ENCODE peak calls at places on chromosomes 2 and 18, in seven cellular contexts. U is ovary, N is IMR-90, A is esophagus squamous epithelium, S is adrenal gland, M is body of pancreas, L is endothelial cell of umbilical vein. E is an unnamed sample. For H3K36me3, the result is how much of the 10 kb centered on the place peaks cover.

GRCh38 chr18:3171631-3172030 is 48.1 kb downstream of the MYOM1 start:
- DNase-seq in A (no peak), N (no peak), U (no peak), M (no peak), S (no peak), L (no peak), E (no peak)

GRCh38 chr2:224982910-224983688 is 59.2 kb downstream of the DOCK10 start:
- DNase-seq in L (no peak), M (no peak), U (no peak), A (no peak), S (no peak), N (peak), E (no peak)

GRCh38 chr2:226333388-226333787 is 466.2 kb downstream of the IRS1 start:
- DNase-seq in S (no peak), N (no peak), L (peak), A (no peak), M (no peak), U (no peak), E (no peak)

GRCh38 chr2:113872201-113872600 is 17.7 kb upstream of the ACTR3 start:
- DNase-seq in U (no peak), M (no peak), S (no peak), N (peak), L (no peak), A (no peak), E (no peak)

GRCh38 chr2:206392118-206392517 is 51.2 kb upstream of the ADAM23 start:
- DNase-seq in L (peak), U (no peak), S (peak), A (no peak), N (peak), M (no peak), E (no peak)

GRCh38 chr2:11998626-11999378 is 252.4 kb downstream of the LPIN1 start:
- DNase-seq in U (no peak), N (peak), M (no peak), L (no peak), S (no peak), A (no peak), E (no peak)

GRCh38 chr2:234298916-234299315 is 198.0 kb downstream of the ARL4C start:
- DNase-seq in N (no peak), S (no peak), L (no peak), A (no peak), U (no peak), M (no peak), E (no peak)

GRCh38 chr2:27431395-27431794 is 3.0 kb downstream of the NRBP1 start:
- DNase-seq in M (peak), U (no peak), L (peak), N (peak), A (no peak), S (no peak), E (no peak)

GRCh38 chr2:11812466-11813100 is 66.2 kb downstream of the LPIN1 start:
- DNase-seq in N (no peak), S (no peak), M (no peak), A (no peak), U (no peak), L (no peak), E (no peak)

GRCh38 chr18:35182151-35182550 is 58.7 kb upstream of the ZNF397 start:
- DNase-seq in L (no peak), N (no peak), M (no peak), U (no peak), A (no peak), S (no peak), E (no peak)

GRCh38 chr2:19797871-19798270 is 103.9 kb downstream of the TTC32 start:
- DNase-seq in U (no peak), A (no peak), N (peak), L (no peak), S (no peak), M (no peak), E (no peak)

GRCh38 chr18:33960393-33960792 is 264.3 kb downstream of the NOL4 start:
- DNase-seq in N (no peak), A (no peak), S (no peak), L (no peak), M (no peak), U (no peak), E (no peak)
- TF ChIP-seq POLR2A in N (no peak), A (no peak), S (no peak), L (no peak), M (no peak), U (no peak), E (no peak)

DNA sequence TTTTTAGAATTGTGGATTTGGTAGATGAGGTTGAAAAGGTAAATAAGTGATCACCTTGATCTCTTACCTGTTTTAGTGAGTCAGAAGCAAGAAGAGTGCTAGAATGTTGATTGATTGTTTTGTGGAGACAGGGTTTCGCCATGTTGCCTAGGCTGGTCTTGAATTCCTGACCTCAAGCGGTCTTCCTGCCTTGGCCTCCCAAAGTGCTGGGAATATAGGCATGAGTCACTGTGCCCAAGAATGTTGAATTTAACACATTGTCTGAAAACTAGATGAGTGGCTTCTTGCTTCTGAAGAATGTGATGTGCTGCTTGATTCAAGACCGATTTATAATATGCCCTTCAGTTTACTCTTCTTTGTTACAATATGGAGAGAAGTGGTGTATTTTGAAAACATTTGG is 121.3 kb downstream of the FMNL2 start:
- DNase-seq in A (no peak), M (no peak), L (no peak), U (no peak), N (peak), S (no peak), E (no peak)
- H3K36me3 ChIP-seq in A (under half), M (under half), L (under half), U (under half), N (under half), S (under half), E (under half)

GRCh38 chr18:63783394-63783793 is 8.2 kb downstream of the SERPINB7 start:
- DNase-seq in N (no peak), S (no peak), U (no peak), M (no peak), L (no peak), A (no peak), E (no peak)
- TF ChIP-seq CTCF in N (no peak), S (no peak), U (no peak), M (no peak), L (no peak), A (no peak), E (no peak)

DNA sequence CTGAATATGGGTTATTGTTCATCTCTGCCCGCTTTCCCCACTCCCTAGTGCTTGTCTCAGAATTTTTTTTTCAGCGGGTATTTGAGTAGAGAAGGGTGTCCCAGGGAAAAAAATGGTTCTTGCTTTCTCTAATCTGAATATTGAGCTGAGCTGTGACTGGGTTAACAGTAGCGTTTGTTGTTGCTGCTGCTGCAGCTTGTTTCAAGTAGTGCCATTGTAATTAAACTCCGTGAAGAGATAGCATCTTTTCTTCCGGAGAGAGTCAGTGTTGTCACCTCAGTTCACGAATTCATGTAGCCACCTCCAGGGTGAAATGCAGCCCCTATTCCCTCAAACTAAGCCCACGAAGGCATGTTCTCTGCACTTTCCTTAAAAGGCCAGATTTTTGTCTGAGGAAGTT is 1.5 kb upstream of the AAK1 start:
- DNase-seq in M (no peak), N (no peak), S (no peak), A (no peak), L (peak), U (no peak), E (no peak)
- TF ChIP-seq POLR2A in M (no peak), N (no peak), S (no peak), A (no peak), L (no peak), U (no peak), E (no peak)

GRCh38 chr2:64808736-64809135 is 155.0 kb upstream of the SERTAD2 start:
- DNase-seq in N (no peak), U (no peak), A (no peak), S (no peak), L (no peak), M (no peak), E (no peak)
- H3K36me3 ChIP-seq in N (under half), U (under half), A (under half), S (under half), L (under half), M (under half), E (under half)

GRCh38 chr2:71388214-71388613 is 56.6 kb downstream of the ZNF638 start:
- DNase-seq in N (no peak), M (no peak), L (no peak), S (no peak), U (no peak), A (no peak), E (no peak)
- TF ChIP-seq CTCF in N (no peak), M (no peak), L (no peak), S (no peak), U (no peak), A (no peak), E (no peak)

DNA sequence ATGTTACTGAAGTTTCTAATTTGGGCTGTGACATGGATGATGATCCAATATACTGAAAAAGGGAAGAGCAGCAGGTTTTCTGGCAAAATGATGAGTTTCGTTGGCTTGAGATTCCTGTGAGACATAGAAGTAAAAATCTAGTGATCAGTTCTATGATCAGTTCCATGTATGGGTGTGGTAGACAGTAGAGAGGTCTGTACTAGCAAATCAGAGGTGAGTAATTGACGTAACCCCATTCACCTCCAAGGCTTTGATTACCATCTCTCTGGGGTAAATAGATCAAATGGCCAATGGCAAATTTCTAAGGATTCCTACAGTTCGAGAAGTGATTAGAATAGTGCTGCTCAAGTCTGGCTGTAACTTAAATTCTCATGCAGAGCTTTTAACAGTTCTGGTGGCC is 6.4 kb downstream of the ITGA4 start:
- DNase-seq in A (no peak), N (no peak), M (no peak), L (no peak), U (no peak), S (no peak), E (no peak)
- TF ChIP-seq POLR2A in A (no peak), N (no peak), M (no peak), L (no peak), U (no peak), S (no peak), E (no peak)

E was measured in uterus.